ENCODE peak calls at places on chromosomes 7 and 10, in six cellular contexts. R, F, U, W, L and D are unnamed samples.

GRCh38 chr7:108284349-108285017 is 154.3 kb upstream of the LAMB4 start:
- DNase-seq in L (no peak), W (no peak), U (no peak), R (no peak), F (no peak), D (no peak)

GRCh38 chr7:36216063-36216684 is 63.1 kb downstream of the EEPD1 start:
- DNase-seq in W (no peak), U (no peak), R (peak), F (no peak), L (peak), D (no peak)

GRCh38 chr7:107789647-107790046 is 13.4 kb downstream of the SLC26A3 start:
- DNase-seq in F (no peak), R (no peak), U (no peak), L (no peak), W (no peak), D (no peak)

GRCh38 chr10:129942936-129943724 is 20.9 kb downstream of the EBF3 start:
- DNase-seq in L (no peak), W (no peak), R (no peak), U (no peak), F (no peak), D (no peak)

GRCh38 chr7:2968176-2968575 is 75.5 kb downstream of the CARD11 start:
- DNase-seq in R (no peak), U (no peak), L (no peak), W (no peak), F (no peak), D (no peak)

GRCh38 chr10:100744980-100745881 is at the start of gene PAX2:
- DNase-seq in U (no peak), W (no peak), R (no peak), F (peak), L (no peak), D (no peak)

GRCh38 chr10:17290226-17290625 is 62.2 kb downstream of the VIM start:
- DNase-seq in R (no peak), F (peak), W (no peak), L (peak), U (no peak), D (no peak)

GRCh38 chr7:154886591-154886990 is 116.3 kb downstream of the PAXIP1 start:
- DNase-seq in R (no peak), L (no peak), W (no peak), U (no peak), F (no peak), D (no peak)

GRCh38 chr7:142140560-142140959 is 29.0 kb downstream of the MGAM2 start:
- DNase-seq in W (no peak), R (no peak), L (no peak), F (no peak), U (no peak), D (no peak)

GRCh38 chr10:116120688-116121087 is 152.3 kb downstream of the GFRA1 start:
- DNase-seq in R (no peak), F (peak), W (no peak), L (no peak), U (no peak), D (no peak)

GRCh38 chr7:117555260-117555659 is 75.4 kb downstream of the CFTR start:
- DNase-seq in R (no peak), L (no peak), W (no peak), F (no peak), U (no peak), D (no peak)

GRCh38 chr7:19079066-19079465 is 38.4 kb downstream of the TWIST1 start:
- DNase-seq in L (peak), W (no peak), U (no peak), F (no peak), R (no peak), D (no peak)

GRCh38 chr10:75335191-75335590 is 66.4 kb downstream of the ZNF503 start:
- DNase-seq in F (no peak), L (no peak), R (no peak), U (no peak), W (no peak), D (no peak)

GRCh38 chr10:58266003-58266825 is 1.5 kb downstream of the IPMK start:
- DNase-seq in F (peak), L (peak), R (no peak), U (no peak), W (no peak), D (no peak)

GRCh38 chr10:118571123-118571522 is 24.3 kb downstream of the PRLHR start:
- DNase-seq in W (peak), L (no peak), R (no peak), F (no peak), U (no peak), D (peak)

GRCh38 chr10:27297848-27298524 is 57.4 kb upstream of the ACBD5 start:
- DNase-seq in F (no peak), R (no peak), L (no peak), U (no peak), W (no peak), D (no peak)

GRCh38 chr10:114718386-114718785 is 60.3 kb upstream of the ABLIM1 start:
- DNase-seq in R (no peak), U (no peak), F (no peak), L (no peak), W (no peak), D (no peak)

GRCh38 chr10:112949128-112949823 is 771 bp upstream of the TCF7L2 start:
- DNase-seq in W (no peak), R (peak), L (peak), F (no peak), U (no peak), D (no peak)

GRCh38 chr10:112949875-112950507 is at the start of gene TCF7L2:
- DNase-seq in R (peak), W (peak), L (peak), F (peak), U (peak), D (peak)

GRCh38 chr10:112951349-112952281 is 1.6 kb downstream of the TCF7L2 start:
- DNase-seq in U (no peak), L (peak), F (peak), W (peak), R (peak), D (peak)

GRCh38 chr10:112952282-112952991 is 2.4 kb downstream of the TCF7L2 start:
- DNase-seq in L (peak), W (no peak), R (peak), U (no peak), F (no peak), D (no peak)

GRCh38 chr10:112950714-112951348 is 784 bp downstream of the TCF7L2 start:
- DNase-seq in U (no peak), R (peak), L (peak), W (peak), F (peak), D (peak)
- H3K4me3 ChIP-seq in U (peak), R (peak), L (peak), W (peak), F (peak), D (peak)

GRCh38 chr7:50339990-50340500 is 35.5 kb downstream of the IKZF1 start:
- DNase-seq in W (no peak), L (no peak), R (peak), F (peak), U (no peak), D (no peak)
- TF ChIP-seq POLR2A in W (no peak), L (no peak), R (no peak), F (no peak), U (no peak), D (no peak)

DNA sequence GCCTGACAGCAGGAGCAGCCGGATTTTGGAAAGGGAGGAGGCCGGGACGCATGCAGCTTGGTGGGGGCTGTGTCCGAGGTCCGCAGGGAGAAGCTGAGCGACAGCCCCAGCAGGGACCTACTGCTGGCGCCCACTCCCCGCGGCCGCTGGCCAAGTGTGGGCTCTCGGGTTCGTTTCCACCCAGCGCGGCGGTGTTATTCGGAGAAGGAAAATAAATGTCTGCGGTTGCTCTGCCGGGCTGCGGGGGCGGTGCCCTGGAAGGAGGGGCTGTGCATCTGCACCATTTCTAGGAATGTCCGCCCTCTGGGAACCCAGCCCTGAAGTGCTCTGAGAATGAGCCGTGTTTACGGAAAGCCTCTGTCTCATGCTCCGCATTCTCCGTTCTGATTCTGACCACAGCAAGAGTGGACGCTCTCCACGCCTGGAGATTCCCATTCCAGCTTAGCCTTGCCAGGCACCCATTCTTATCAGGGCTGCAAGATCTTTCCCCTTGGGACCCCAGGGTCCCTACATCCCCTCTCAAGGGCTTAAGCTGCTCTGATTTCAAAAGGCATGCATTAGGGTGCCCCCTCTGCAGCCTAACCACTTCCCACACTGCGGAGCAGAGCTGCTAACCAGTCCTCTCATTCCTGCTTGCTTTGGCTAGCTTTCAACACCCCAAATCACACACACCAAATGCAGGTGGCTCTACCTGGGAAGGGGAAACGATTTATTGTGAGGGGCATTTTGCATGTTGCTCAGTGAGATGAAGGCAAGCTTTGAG is 256.6 kb upstream of the GLI3 start:
- DNase-seq in F (peak), L (peak), U (no peak), W (peak), R (peak), D (peak)
- H3K4me3 ChIP-seq in F (peak), L (peak), U (peak), W (peak), R (peak), D (peak)

GRCh38 chr7:130290745-130291144 is 2.2 kb upstream of the CPA4 start:
- DNase-seq in W (no peak), F (peak), L (peak), U (no peak), R (no peak), D (no peak)
- TF ChIP-seq POLR2A in W (no peak), F (no peak), L (no peak), U (no peak), R (no peak), D (no peak)

GRCh38 chr10:95789928-95790327 is 34.0 kb downstream of the ENTPD1 start:
- DNase-seq in U (no peak), F (no peak), L (no peak), W (no peak), R (no peak), D (no peak)

GRCh38 chr10:95791425-95791979 is 35.5 kb downstream of the ENTPD1 start:
- DNase-seq in F (no peak), U (no peak), L (no peak), W (no peak), R (no peak), D (no peak)

GRCh38 chr10:95787447-95787846 is 31.5 kb downstream of the ENTPD1 start:
- DNase-seq in R (no peak), W (no peak), U (no peak), L (no peak), F (no peak), D (no peak)

GRCh38 chr10:95790982-95791381 is 35.0 kb downstream of the ENTPD1 start:
- DNase-seq in W (no peak), U (no peak), L (no peak), R (no peak), F (no peak), D (no peak)

DNA sequence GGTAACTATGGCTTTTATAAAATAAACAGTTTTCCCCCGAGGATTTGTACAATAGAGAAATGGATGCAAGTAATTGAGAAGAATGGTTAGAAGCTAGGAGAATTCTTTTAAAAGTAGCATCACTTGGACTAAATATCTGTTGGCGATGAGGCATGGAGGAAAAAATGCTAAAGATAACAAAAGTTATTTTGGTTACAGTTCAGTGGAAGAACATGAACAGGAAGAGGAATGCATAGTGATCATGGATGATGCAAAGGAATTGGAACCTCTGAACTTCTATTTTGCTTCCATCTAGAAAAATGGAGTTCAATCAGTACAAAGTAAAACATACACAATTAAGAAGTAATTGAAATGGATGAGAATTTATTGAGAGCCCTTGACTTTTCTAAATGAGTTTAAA is 32.9 kb downstream of the ENTPD1 start:
- DNase-seq in W (no peak), U (no peak), R (no peak), F (no peak), L (peak), D (no peak)
- H3K4me3 ChIP-seq in W (no peak), U (no peak), R (no peak), F (no peak), L (no peak), D (no peak)

GRCh38 chr10:24993237-24993958 is 22.6 kb downstream of the ENKUR start:
- DNase-seq in L (no peak), W (no peak), F (no peak), R (no peak), U (no peak), D (no peak)

GRCh38 chr10:24988831-24989769 is 26.9 kb downstream of the ENKUR start:
- DNase-seq in R (no peak), L (no peak), W (no peak), F (peak), U (no peak), D (no peak)

GRCh38 chr10:24992512-24993133 is 23.3 kb downstream of the ENKUR start:
- DNase-seq in W (no peak), F (no peak), U (no peak), R (no peak), L (no peak), D (no peak)

GRCh38 chr10:24989867-24990266 is 26.1 kb downstream of the ENKUR start:
- DNase-seq in U (no peak), F (no peak), R (no peak), L (peak), W (no peak), D (no peak)

DNA sequence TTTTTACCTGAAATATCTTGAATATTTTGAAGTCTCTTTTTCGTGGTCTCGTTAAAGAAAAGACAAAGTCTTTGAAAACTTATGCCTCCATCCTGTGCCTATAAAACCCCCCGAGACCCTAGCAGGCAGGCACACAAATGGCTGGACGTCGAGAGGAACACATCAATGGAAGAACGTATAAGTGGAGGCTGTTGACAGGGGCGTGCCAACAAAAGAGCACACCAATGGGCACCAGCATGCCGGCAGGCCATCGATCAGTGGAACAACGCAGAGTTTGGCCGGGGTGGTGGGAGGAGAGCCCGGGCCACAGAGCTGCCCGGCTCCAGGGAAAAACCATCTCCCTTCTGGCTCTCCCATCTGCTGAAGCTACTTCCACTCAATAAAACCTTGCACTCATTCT is 24.7 kb downstream of the ENKUR start:
- DNase-seq in W (no peak), F (no peak), R (no peak), U (no peak), L (no peak), D (no peak)
- TF ChIP-seq POLR2A in W (no peak), F (no peak), R (no peak), U (no peak), L (no peak), D (no peak)

GRCh38 chr10:7768417-7768816 is 19.4 kb downstream of the KIN start:
- DNase-seq in F (no peak), U (no peak), W (no peak), R (no peak), L (no peak), D (no peak)

GRCh38 chr10:7763929-7764328 is 23.9 kb downstream of the KIN start:
- DNase-seq in L (no peak), R (no peak), W (no peak), U (no peak), F (peak), D (no peak)

GRCh38 chr10:7766241-7766640 is 21.6 kb downstream of the KIN start:
- DNase-seq in L (no peak), U (no peak), W (no peak), R (no peak), F (no peak), D (no peak)

GRCh38 chr10:7767209-7767608 is 20.6 kb downstream of the KIN start:
- DNase-seq in W (no peak), R (no peak), L (peak), F (no peak), U (no peak), D (no peak)
- H3K4me3 ChIP-seq in W (no peak), R (no peak), L (no peak), F (no peak), U (no peak), D (no peak)

GRCh38 chr7:23597064-23597907 is at the start of gene CCDC126:
- DNase-seq in F (peak), U (peak), W (peak), R (peak), L (peak), D (peak)
- TF ChIP-seq POLR2A in F (peak), U (no peak), W (peak), R (peak), L (peak), D (peak)